ENCODE peak calls at places on chromosomes 4 and X, in four cellular contexts. X is K562, R is WTC11, V is HepG2. T is an unnamed sample.

GRCh38 chrX:109270580-109271484 is 211.1 kb downstream of the GUCY2F start:
- DNase-seq in R (no peak), V (no peak), X (no peak), T (peak)

GRCh38 chrX:38435130-38435529 is 82.7 kb downstream of the OTC start:
- DNase-seq in R (no peak), X (no peak), V (no peak), T (no peak)

GRCh38 chr4:75654905-75655304 is 18.3 kb downstream of the G3BP2 start:
- DNase-seq in X (no peak), R (no peak), V (no peak), T (no peak)

GRCh38 chr4:95095352-95095974 is 337.7 kb downstream of the BMPR1B start:
- DNase-seq in R (no peak), V (peak), X (no peak), T (no peak)

GRCh38 chr4:2802618-2803531 is 10.0 kb downstream of the SH3BP2 start:
- DNase-seq in X (no peak), R (no peak), V (no peak), T (no peak)

GRCh38 chrX:151973851-151974335 is 583 bp downstream of the GABRE start:
- DNase-seq in X (peak), V (no peak), R (peak), T (no peak)

GRCh38 chrX:115229337-115229991 is 4.4 kb downstream of the LRCH2 start:
- DNase-seq in R (no peak), V (no peak), X (no peak), T (no peak)

GRCh38 chr4:181822005-181822375 is 421.2 kb upstream of the TENM3 start:
- DNase-seq in R (no peak), V (no peak), X (no peak), T (no peak)

GRCh38 chr4:123304151-123305021 is 92.2 kb upstream of the SPRY1 start:
- DNase-seq in X (no peak), R (peak), V (no peak), T (no peak)

GRCh38 chr4:86558799-86559198 is 35.3 kb upstream of the PTPN13 start:
- DNase-seq in V (no peak), X (no peak), R (no peak), T (no peak)

GRCh38 chr4:61200195-61200990 is at the start of gene ADGRL3:
- DNase-seq in R (peak), X (no peak), V (no peak), T (no peak)

GRCh38 chr4:6720202-6720699 is 4.3 kb downstream of the BLOC1S4 start:
- DNase-seq in X (peak), V (peak), R (peak), T (no peak)

GRCh38 chr4:102430511-102430910 is 70.6 kb upstream of the NFKB1 start:
- DNase-seq in R (no peak), X (no peak), V (no peak), T (no peak)

GRCh38 chr4:56981795-56982201 is 3.1 kb downstream of the POLR2B start:
- DNase-seq in R (no peak), X (no peak), V (no peak), T (no peak)

GRCh38 chrX:69229436-69229835 is 64.2 kb upstream of the PJA1 start:
- DNase-seq in R (no peak), V (no peak), X (no peak), T (no peak)

GRCh38 chr4:59818656-59819055 is 1381.5 kb upstream of the ADGRL3 start:
- DNase-seq in R (no peak), V (no peak), X (no peak), T (peak)

GRCh38 chr4:94304365-94304971 is 38.2 kb downstream of the HPGDS start:
- DNase-seq in V (peak), X (peak), R (no peak), T (no peak)

GRCh38 chr4:165131247-165131832 is 18.7 kb upstream of the TMEM192 start:
- DNase-seq in X (peak), V (peak), R (peak), T (peak)

GRCh38 chr4:86857341-86858052 is 8.3 kb upstream of the SLC10A6 start:
- DNase-seq in V (no peak), X (no peak), R (peak), T (no peak)

GRCh38 chr4:8252301-8253173 is 17.0 kb upstream of the HTRA3 start:
- DNase-seq in V (no peak), R (no peak), X (no peak), T (no peak)

GRCh38 chr4:112564706-112565270 is 48.8 kb upstream of the NEUROG2 start:
- DNase-seq in R (peak), V (no peak), X (no peak), T (no peak)

GRCh38 chr4:66062044-66062443 is 391.8 kb upstream of the EPHA5 start:
- DNase-seq in R (no peak), V (no peak), X (no peak), T (no peak)

GRCh38 chrX:132266583-132267355 is 47.5 kb upstream of the RAP2C start:
- DNase-seq in V (no peak), X (no peak), R (no peak), T (no peak)

GRCh38 chr4:173288296-173288695 is 45.9 kb downstream of the HMGB2 start:
- DNase-seq in X (peak), R (peak), V (peak), T (peak)

DNA sequence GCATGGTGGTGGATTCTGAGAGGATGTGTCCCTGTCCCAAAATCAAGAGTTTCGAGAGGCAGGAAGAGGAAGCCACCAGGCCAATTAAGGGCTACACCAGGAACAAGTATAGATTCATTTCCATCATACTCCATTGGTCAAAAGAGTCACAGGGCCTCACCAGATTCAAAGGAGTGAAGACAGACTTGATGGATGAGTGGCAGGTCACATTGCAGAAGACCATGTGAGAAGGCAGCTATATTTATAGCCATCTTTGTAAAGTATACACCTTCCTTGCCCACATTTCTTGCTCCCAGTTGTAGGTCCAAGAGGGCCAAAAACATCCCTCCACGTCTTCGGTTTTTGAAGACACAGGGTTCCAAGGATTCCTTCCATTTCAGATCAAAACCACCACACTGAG is 406.0 kb downstream of the BCOR start:
- DNase-seq in X (no peak), V (no peak), R (no peak), T (no peak)
- TF ChIP-seq NR2C2 in X (no peak), V (no peak), R (no peak), T (no peak)

GRCh38 chrX:9670136-9670905 is 95.3 kb downstream of the GPR143 start:
- DNase-seq in R (no peak), V (no peak), X (peak), T (no peak)
- TF ChIP-seq NR2C2 in R (no peak), V (no peak), X (no peak), T (no peak)

DNA sequence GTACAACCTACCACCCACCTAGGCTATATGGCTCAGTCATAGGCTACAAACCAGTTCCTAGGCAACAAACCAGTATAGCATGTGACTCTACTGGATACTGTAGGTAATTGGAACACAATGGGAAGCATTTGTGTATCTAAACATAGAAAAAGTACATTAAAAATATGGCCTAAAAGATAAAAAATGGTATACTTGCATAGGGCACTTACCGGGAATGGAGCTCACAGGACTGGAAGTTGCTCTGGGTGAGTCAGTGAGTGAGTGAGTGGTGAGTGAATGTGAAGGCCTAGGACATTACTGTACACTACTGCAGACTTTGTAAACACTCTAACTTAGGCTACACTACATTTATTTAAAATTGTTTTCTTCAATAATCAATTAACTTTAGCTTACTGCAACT is 139.2 kb upstream of the RBPJ start:
- DNase-seq in R (no peak), X (no peak), V (no peak), T (no peak)
- TF ChIP-seq NR2C2 in R (no peak), X (no peak), V (no peak), T (no peak)

GRCh38 chrX:150813922-150814321 is 84.5 kb downstream of the CD99L2 start:
- DNase-seq in X (no peak), R (no peak), V (no peak), T (no peak)
- TF ChIP-seq NR2C2 in X (no peak), R (no peak), V (no peak), T (no peak)

DNA sequence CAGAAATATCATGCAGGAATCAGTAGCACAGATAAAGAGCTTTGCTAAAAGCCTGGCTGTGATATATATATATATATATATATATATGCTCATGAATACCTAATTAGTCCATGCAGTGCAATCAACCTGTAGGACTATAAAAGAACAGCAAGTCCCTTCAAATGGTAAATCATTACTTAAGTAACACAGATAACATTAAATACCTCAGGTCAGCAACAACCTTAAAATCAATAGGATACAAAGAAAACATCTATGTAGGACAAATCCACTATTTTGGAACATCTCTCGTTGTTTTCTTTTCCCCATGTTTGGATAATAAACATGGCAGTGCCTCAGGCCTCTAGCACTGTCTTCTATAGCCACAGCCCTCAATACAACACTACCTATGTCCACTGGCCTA is 106.6 kb downstream of the FNIP2 start:
- DNase-seq in V (no peak), X (no peak), R (no peak), T (no peak)
- TF ChIP-seq NR2C2 in V (no peak), X (no peak), R (no peak), T (no peak)

DNA sequence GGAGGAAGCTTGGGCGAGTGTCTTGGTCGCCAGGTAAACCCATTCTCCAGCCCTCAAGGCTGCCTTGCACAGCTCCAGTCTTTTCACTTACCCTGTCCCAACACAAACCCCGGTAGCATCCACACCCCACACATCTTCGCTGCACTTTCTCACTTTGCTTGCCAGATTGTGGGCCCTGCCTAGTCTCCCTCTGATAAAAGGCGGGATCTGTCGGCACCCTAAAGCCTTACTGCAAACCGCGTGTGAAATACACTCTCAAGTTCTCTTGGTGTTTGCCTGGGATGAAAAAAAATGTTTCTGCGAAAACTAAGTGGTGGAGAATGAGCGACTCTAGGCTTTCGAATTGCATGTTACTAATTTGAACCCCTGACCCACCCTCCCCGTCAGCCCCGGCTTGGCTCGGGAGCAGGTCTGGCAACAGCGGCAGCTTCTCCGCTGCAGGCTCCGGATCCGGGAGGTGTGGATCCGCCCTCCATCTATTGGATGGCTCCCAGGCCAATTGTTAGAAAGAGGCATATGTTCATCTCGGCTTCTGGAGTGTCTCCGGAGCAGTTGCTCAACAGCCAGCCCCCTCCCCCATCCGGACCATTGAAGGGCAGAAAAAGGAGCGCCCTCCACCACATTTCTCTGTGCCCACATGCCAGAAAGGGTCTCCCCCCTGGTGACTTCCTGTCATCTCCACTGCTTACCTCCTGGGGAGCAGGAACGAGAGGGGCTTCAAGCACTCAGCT is 3.0 kb upstream of the CITED1 start:
- DNase-seq in V (peak), R (peak), X (peak), T (no peak)
- TF ChIP-seq NR2C2 in V (no peak), R (no peak), X (no peak), T (no peak)

GRCh38 chr4:89247951-89248350 is 59.6 kb downstream of the GPRIN3 start:
- DNase-seq in X (no peak), V (no peak), R (no peak), T (no peak)

GRCh38 chr4:89251396-89251795 is 56.2 kb downstream of the GPRIN3 start:
- DNase-seq in R (no peak), V (no peak), X (no peak), T (no peak)

GRCh38 chr4:89249313-89249712 is 58.3 kb downstream of the GPRIN3 start:
- DNase-seq in V (no peak), X (no peak), R (no peak), T (no peak)

GRCh38 chr4:89249716-89250361 is 57.8 kb downstream of the GPRIN3 start:
- DNase-seq in V (no peak), R (peak), X (no peak), T (no peak)

GRCh38 chr4:89248879-89249281 is 58.7 kb downstream of the GPRIN3 start:
- DNase-seq in X (no peak), R (no peak), V (no peak), T (no peak)
- TF ChIP-seq NR2C2 in X (no peak), R (no peak), V (no peak), T (no peak)

DNA sequence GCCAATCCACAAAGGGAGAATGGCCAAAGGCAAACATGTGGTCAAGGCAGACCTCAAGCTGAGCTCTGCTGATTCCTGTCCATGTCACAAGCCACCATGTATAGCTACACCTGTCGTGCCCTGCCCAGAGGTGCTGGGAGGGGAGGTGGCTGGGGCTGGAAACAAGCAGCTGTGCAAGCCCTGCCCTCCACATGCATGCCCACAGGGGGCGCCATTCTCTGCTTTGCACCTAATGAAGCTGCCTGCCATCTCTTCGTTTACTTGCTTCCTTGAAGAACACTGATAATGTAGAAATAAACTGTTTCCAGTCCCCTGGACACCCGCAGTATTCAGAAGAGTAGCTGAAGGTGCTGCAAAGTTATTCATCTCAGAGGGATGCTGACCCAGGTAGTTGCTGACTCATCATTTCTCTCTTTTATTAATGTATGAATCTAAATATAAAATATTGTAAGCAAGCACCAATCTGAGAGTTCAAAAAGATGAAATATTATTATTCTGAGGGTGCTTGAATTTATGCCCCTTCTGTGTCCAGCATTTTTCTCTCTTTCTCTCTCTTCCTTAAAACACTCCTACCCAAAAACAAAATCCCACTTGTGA is 278.6 kb downstream of the ADGRA3 start:
- DNase-seq in V (peak), R (peak), X (peak), T (no peak)
- TF ChIP-seq NR2C2 in V (no peak), R (no peak), X (no peak), T (no peak)